ENCODE peak calls at places on chromosome 20, in four cellular contexts. One of them, this sample, is unnamed.

GRCh38 chr20:2065111-2065510 is 36.5 kb upstream of the STK35 start:
- DNase-seq in GM12878: no peak
- DNase-seq in IMR-90: no peak
- DNase-seq in H1: no peak
- DNase-seq in this sample: no peak

GRCh38 chr20:2314759-2315439 is 19.1 kb downstream of the TGM3 start:
- DNase-seq in GM12878: no peak
- DNase-seq in IMR-90: peak; percentile 28
- DNase-seq in H1: no peak
- DNase-seq in this sample: peak; percentile 95

GRCh38 chr20:25007491-25008305 is 15.1 kb upstream of the APMAP start:
- DNase-seq in IMR-90: no peak
- DNase-seq in H1: no peak
- DNase-seq in GM12878: no peak
- DNase-seq in this sample: no peak

GRCh38 chr20:46073024-46073423 is 16.7 kb downstream of the NCOA5 start:
- DNase-seq in GM12878: no peak
- DNase-seq in H1: no peak
- DNase-seq in IMR-90: no peak
- DNase-seq in this sample: no peak

GRCh38 chr20:32231847-32232246 is 24.2 kb downstream of the POFUT1 start:
- DNase-seq in H1: no peak
- DNase-seq in IMR-90: peak; percentile 61
- DNase-seq in GM12878: no peak
- DNase-seq in this sample: no peak

GRCh38 chr20:49460916-49461315 is 21.6 kb downstream of the KCNB1 start:
- DNase-seq in H1: no peak
- DNase-seq in GM12878: no peak
- DNase-seq in IMR-90: no peak
- DNase-seq in this sample: no peak

GRCh38 chr20:1388706-1389483 is 4.0 kb downstream of the FKBP1A start:
- DNase-seq in H1: no peak
- DNase-seq in GM12878: no peak
- DNase-seq in IMR-90: no peak
- DNase-seq in this sample: no peak

GRCh38 chr20:53578492-53579222 is 15.0 kb downstream of the ZNF217 start:
- DNase-seq in IMR-90: peak; percentile 89
- DNase-seq in H1: no peak
- DNase-seq in GM12878: peak; percentile 76
- DNase-seq in this sample: peak; percentile 91

GRCh38 chr20:40706977-40707582 is 18.0 kb upstream of the MAFB start:
- DNase-seq in GM12878: no peak
- DNase-seq in H1: no peak
- DNase-seq in IMR-90: no peak
- DNase-seq in this sample: no peak

GRCh38 chr20:59829415-59830106 is 103.9 kb downstream of the SYCP2 start:
- DNase-seq in GM12878: no peak
- DNase-seq in H1: no peak
- DNase-seq in IMR-90: no peak
- DNase-seq in this sample: no peak

GRCh38 chr20:61127311-61128044 is 124.6 kb upstream of the CDH4 start:
- DNase-seq in GM12878: no peak
- DNase-seq in H1: no peak
- DNase-seq in IMR-90: peak; percentile 92
- DNase-seq in this sample: no peak

GRCh38 chr20:62732766-62733165 is 24.1 kb downstream of the NTSR1 start:
- DNase-seq in H1: no peak
- DNase-seq in IMR-90: no peak
- DNase-seq in GM12878: no peak
- DNase-seq in this sample: no peak

GRCh38 chr20:38604873-38605303 is 3.3 kb downstream of the ARHGAP40 start:
- DNase-seq in IMR-90: peak; percentile 14
- DNase-seq in GM12878: no peak
- DNase-seq in H1: no peak
- DNase-seq in this sample: no peak

GRCh38 chr20:6583134-6583738 is 184.2 kb upstream of the BMP2 start:
- DNase-seq in GM12878: peak; percentile 25
- DNase-seq in IMR-90: peak; percentile 55
- DNase-seq in H1: peak; percentile 7
- DNase-seq in this sample: no peak

GRCh38 chr20:10481671-10482070 is 46.6 kb downstream of the SLX4IP start:
- DNase-seq in GM12878: no peak
- DNase-seq in H1: no peak
- DNase-seq in IMR-90: no peak
- DNase-seq in this sample: no peak

GRCh38 chr20:11193241-11193640 is 519.4 kb upstream of the JAG1 start:
- DNase-seq in H1: no peak
- DNase-seq in GM12878: no peak
- DNase-seq in IMR-90: peak; percentile 15
- DNase-seq in this sample: no peak

GRCh38 chr20:3218307-3218988 is 9.2 kb downstream of the ITPA start:
- DNase-seq in H1: no peak
- DNase-seq in GM12878: no peak
- DNase-seq in IMR-90: no peak
- DNase-seq in this sample: peak; percentile 73

GRCh38 chr20:41956316-41957050 is 338.3 kb upstream of the CHD6 start:
- DNase-seq in IMR-90: no peak
- DNase-seq in H1: peak; percentile 3
- DNase-seq in GM12878: no peak
- DNase-seq in this sample: peak; percentile 50

GRCh38 chr20:49697071-49697470 is 16.6 kb downstream of the B4GALT5 start:
- DNase-seq in IMR-90: no peak
- DNase-seq in GM12878: no peak
- DNase-seq in H1: no peak
- DNase-seq in this sample: no peak

GRCh38 chr20:9506964-9507369 is 7.4 kb upstream of the LAMP5 start:
- DNase-seq in IMR-90: no peak
- DNase-seq in H1: no peak
- DNase-seq in GM12878: no peak
- DNase-seq in this sample: no peak

GRCh38 chr20:44017905-44018683 is 103.4 kb downstream of the TOX2 start:
- DNase-seq in H1: no peak
- DNase-seq in IMR-90: peak; percentile 93
- DNase-seq in GM12878: no peak
- DNase-seq in this sample: no peak

GRCh38 chr20:53707341-53708102 is 113.9 kb upstream of the ZNF217 start:
- DNase-seq in H1: no peak
- DNase-seq in IMR-90: peak; percentile 66
- DNase-seq in GM12878: peak; percentile 72
- DNase-seq in this sample: no peak

GRCh38 chr20:23101696-23102095 is 15.6 kb upstream of the CD93 start:
- DNase-seq in H1: no peak
- DNase-seq in GM12878: no peak
- DNase-seq in IMR-90: no peak
- DNase-seq in this sample: no peak

GRCh38 chr20:1945134-1945618 is 48.7 kb downstream of the PDYN start:
- DNase-seq in GM12878: no peak
- DNase-seq in H1: no peak
- DNase-seq in IMR-90: no peak
- DNase-seq in this sample: no peak

GRCh38 chr20:23150304-23151007 is 64.3 kb upstream of the CD93 start:
- DNase-seq in H1: no peak
- DNase-seq in IMR-90: no peak
- DNase-seq in GM12878: no peak
- DNase-seq in this sample: no peak

GRCh38 chr20:10115021-10115420 is 80.2 kb downstream of the ANKEF1 start:
- DNase-seq in H1: no peak
- DNase-seq in GM12878: no peak
- DNase-seq in IMR-90: peak; percentile 79
- DNase-seq in this sample: no peak

GRCh38 chr20:57665589-57665971 is 44.2 kb downstream of the PMEPA1 start:
- DNase-seq in IMR-90: no peak
- DNase-seq in H1: no peak
- DNase-seq in GM12878: no peak
- DNase-seq in this sample: no peak

GRCh38 chr20:57664924-57665588 is 44.8 kb downstream of the PMEPA1 start:
- DNase-seq in GM12878: no peak
- DNase-seq in H1: no peak
- DNase-seq in IMR-90: no peak
- DNase-seq in this sample: no peak

GRCh38 chr20:57663681-57664451 is 43.6 kb upstream of the ZBP1 start:
- DNase-seq in IMR-90: no peak
- DNase-seq in H1: no peak
- DNase-seq in GM12878: no peak
- DNase-seq in this sample: no peak

GRCh38 chr20:57663241-57663640 is 43.0 kb upstream of the ZBP1 start:
- DNase-seq in GM12878: no peak
- DNase-seq in H1: no peak
- DNase-seq in IMR-90: no peak
- DNase-seq in this sample: no peak

GRCh38 chr20:57664476-57664875 is 44.2 kb upstream of the ZBP1 start:
- DNase-seq in H1: no peak
- DNase-seq in GM12878: no peak
- DNase-seq in IMR-90: no peak
- DNase-seq in this sample: no peak
- TF ChIP-seq CHD1 in H1: no peak
- TF ChIP-seq CHD1 in GM12878: no peak
- TF ChIP-seq CHD1 in IMR-90: no peak
- TF ChIP-seq CHD1 in this sample: no peak

DNA sequence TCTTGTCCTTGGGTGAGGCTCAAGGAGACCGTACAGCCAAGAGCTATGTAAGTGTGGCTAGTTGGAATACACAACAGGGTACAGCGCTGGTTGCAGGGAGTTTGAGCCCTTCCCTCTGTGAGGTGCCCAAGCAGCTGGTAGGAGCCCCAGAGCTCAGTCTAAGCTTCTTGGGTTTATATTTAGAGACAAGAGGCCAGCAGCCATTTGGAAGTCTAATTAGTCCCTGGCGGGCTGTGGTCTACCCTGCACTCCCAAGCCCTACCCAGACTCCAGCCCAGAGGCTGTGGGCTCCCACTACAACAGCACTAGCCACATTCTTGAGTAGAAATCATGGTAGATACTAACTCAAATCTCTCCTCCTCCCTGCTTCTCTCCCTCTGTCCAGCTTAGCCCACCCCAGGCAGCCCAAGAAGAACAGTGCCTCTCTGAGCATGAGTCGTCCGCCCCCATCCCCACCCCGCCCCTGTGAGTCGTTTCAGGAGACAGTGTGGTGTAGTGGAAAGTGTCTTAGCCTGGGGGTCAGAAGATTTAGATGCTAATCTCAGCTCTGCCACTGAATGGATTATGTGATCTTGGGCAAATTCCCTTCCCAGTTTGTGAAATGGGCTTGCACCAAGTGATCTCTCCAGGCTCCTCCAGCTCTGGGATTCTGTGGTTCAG is 37.8 kb downstream of the EIF2S2 start:
- DNase-seq in GM12878: no peak
- DNase-seq in H1: no peak
- DNase-seq in IMR-90: peak; percentile 37
- DNase-seq in this sample: no peak
- TF ChIP-seq CHD1 in GM12878: no peak
- TF ChIP-seq CHD1 in H1: no peak
- TF ChIP-seq CHD1 in IMR-90: no peak
- TF ChIP-seq CHD1 in this sample: no peak

DNA sequence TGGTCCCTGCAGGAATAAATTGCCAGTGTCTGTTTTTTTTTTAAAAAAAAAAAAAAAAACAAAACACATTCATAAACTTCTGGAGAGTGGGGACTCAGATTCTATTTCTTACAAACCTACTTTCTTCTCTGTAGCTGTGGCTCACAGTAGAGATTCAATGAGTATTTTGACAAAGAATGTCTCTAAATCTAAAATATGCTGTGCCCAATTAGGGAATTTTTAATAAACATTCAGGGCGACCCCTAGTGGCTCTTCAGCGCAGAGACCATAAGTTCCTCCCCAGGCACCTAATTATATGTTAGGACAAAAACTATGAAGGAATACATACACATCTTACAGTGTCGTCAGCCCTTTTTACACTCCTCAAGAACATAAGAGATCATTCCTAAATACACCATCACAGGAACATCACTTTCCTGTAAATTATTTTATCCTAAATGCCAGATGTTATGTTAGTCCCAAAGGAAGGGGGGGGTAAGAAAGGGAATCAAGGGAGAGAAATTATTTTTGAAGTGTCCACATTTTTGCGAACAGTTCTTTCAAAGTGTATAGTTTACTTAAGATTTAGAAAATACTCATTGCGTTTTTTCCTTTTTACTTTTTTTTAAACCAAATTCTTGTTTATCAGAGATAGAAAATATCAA is 21.8 kb upstream of the NAA20 start:
- DNase-seq in H1: no peak
- DNase-seq in IMR-90: peak; percentile 64
- DNase-seq in GM12878: no peak
- DNase-seq in this sample: peak; percentile 37
- TF ChIP-seq CHD1 in H1: no peak
- TF ChIP-seq CHD1 in IMR-90: no peak
- TF ChIP-seq CHD1 in GM12878: no peak
- TF ChIP-seq CHD1 in this sample: no peak

DNA sequence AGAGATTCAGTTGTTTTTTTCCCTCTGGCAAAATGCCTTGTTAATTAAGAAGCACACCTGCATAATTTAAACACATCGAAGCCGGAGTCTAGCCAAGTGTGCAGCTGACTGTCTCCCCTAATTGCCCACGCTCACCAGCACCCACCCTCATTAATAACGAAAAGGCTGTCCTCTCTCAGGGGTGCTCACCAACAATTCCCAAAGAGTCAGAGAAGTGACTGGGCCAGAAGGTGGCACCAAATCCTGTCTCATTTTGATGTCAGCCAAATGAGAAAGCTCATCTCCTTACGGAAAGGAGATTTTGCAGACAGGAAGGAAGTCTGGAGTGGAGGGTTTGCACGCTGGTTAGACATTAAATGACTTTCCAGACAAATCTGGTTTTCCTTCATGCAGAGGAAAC is 60.7 kb upstream of the MC3R start:
- DNase-seq in H1: no peak
- DNase-seq in GM12878: no peak
- DNase-seq in IMR-90: no peak
- DNase-seq in this sample: no peak
- TF ChIP-seq CHD1 in H1: no peak
- TF ChIP-seq CHD1 in GM12878: no peak
- TF ChIP-seq CHD1 in IMR-90: no peak
- TF ChIP-seq CHD1 in this sample: no peak

This sample was measured in K562.